ENCODE peak calls at places on chromosome 5, in four cellular contexts. One of them, this sample, is unnamed. For H3K27me3 and H3K9me3, the result is how much of the 10 kb centered on the place peaks cover.

GRCh38 chr5:137372386-137373160 is 126.6 kb downstream of the SPOCK1 start:
- DNase-seq in psoas muscle: no peak
- DNase-seq in CD8-positive, alpha-beta T cell: no peak
- DNase-seq in mesenchymal stem cell: no peak
- DNase-seq in this sample: no peak

GRCh38 chr5:172792693-172793570 is 21.9 kb upstream of the DUSP1 start:
- DNase-seq in mesenchymal stem cell: no peak
- DNase-seq in CD8-positive, alpha-beta T cell: no peak
- DNase-seq in psoas muscle: peak
- DNase-seq in this sample: peak

GRCh38 chr5:60843693-60844428 is at the start of gene ELOVL7:
- DNase-seq in CD8-positive, alpha-beta T cell: no peak
- DNase-seq in psoas muscle: peak
- DNase-seq in mesenchymal stem cell: peak
- DNase-seq in this sample: peak

GRCh38 chr5:132294728-132295504 is 722 bp downstream of the SLC22A4 start:
- DNase-seq in mesenchymal stem cell: peak
- DNase-seq in CD8-positive, alpha-beta T cell: peak
- DNase-seq in psoas muscle: peak
- DNase-seq in this sample: peak

GRCh38 chr5:75367401-75367800 is 30.4 kb downstream of the HMGCR start:
- DNase-seq in mesenchymal stem cell: peak
- DNase-seq in CD8-positive, alpha-beta T cell: no peak
- DNase-seq in psoas muscle: no peak
- DNase-seq in this sample: no peak

GRCh38 chr5:169197343-169197742 is 103.6 kb downstream of the SLIT3 start:
- DNase-seq in CD8-positive, alpha-beta T cell: no peak
- DNase-seq in psoas muscle: no peak
- DNase-seq in mesenchymal stem cell: no peak
- DNase-seq in this sample: no peak

GRCh38 chr5:93717162-93717561 is 24.2 kb downstream of the POU5F2 start:
- DNase-seq in psoas muscle: no peak
- DNase-seq in CD8-positive, alpha-beta T cell: no peak
- DNase-seq in mesenchymal stem cell: peak
- DNase-seq in this sample: no peak

GRCh38 chr5:93620487-93621339 is 37.7 kb downstream of the NR2F1 start:
- DNase-seq in mesenchymal stem cell: peak
- DNase-seq in CD8-positive, alpha-beta T cell: peak
- DNase-seq in psoas muscle: peak
- DNase-seq in this sample: peak

GRCh38 chr5:89457411-89458329 is 574.7 kb upstream of the MEF2C start:
- DNase-seq in psoas muscle: peak
- DNase-seq in mesenchymal stem cell: peak
- DNase-seq in CD8-positive, alpha-beta T cell: no peak
- DNase-seq in this sample: peak

GRCh38 chr5:82347213-82347947 is 69.2 kb upstream of the RPS23 start:
- DNase-seq in psoas muscle: peak
- DNase-seq in mesenchymal stem cell: peak
- DNase-seq in CD8-positive, alpha-beta T cell: no peak
- DNase-seq in this sample: peak

GRCh38 chr5:67268233-67269011 is 71.8 kb upstream of the CD180 start:
- DNase-seq in psoas muscle: peak
- DNase-seq in CD8-positive, alpha-beta T cell: no peak
- DNase-seq in mesenchymal stem cell: peak
- DNase-seq in this sample: peak

GRCh38 chr5:115460476-115460875 is 84.1 kb downstream of the FEM1C start:
- DNase-seq in CD8-positive, alpha-beta T cell: no peak
- DNase-seq in psoas muscle: peak
- DNase-seq in mesenchymal stem cell: peak
- DNase-seq in this sample: peak

GRCh38 chr5:180376511-180376910 is 23.4 kb upstream of the GFPT2 start:
- DNase-seq in psoas muscle: no peak
- DNase-seq in mesenchymal stem cell: no peak
- DNase-seq in CD8-positive, alpha-beta T cell: no peak
- DNase-seq in this sample: no peak

GRCh38 chr5:132256783-132257130 is 739 bp upstream of the PDLIM4 start:
- DNase-seq in CD8-positive, alpha-beta T cell: no peak
- DNase-seq in mesenchymal stem cell: no peak
- DNase-seq in psoas muscle: no peak
- DNase-seq in this sample: no peak

GRCh38 chr5:117188207-117188606 is 613.6 kb upstream of the SEMA6A start:
- DNase-seq in CD8-positive, alpha-beta T cell: no peak
- DNase-seq in psoas muscle: no peak
- DNase-seq in mesenchymal stem cell: peak
- DNase-seq in this sample: no peak

GRCh38 chr5:177520271-177520670 is 3.5 kb upstream of the DDX41 start:
- DNase-seq in mesenchymal stem cell: no peak
- DNase-seq in CD8-positive, alpha-beta T cell: no peak
- DNase-seq in psoas muscle: peak
- DNase-seq in this sample: no peak

GRCh38 chr5:179608131-179608581 is 15.3 kb downstream of the HNRNPH1 start:
- DNase-seq in mesenchymal stem cell: no peak
- DNase-seq in CD8-positive, alpha-beta T cell: peak
- DNase-seq in psoas muscle: no peak
- DNase-seq in this sample: peak

GRCh38 chr5:388266-389196 is 54.4 kb upstream of the EXOC3 start:
- DNase-seq in psoas muscle: no peak
- DNase-seq in mesenchymal stem cell: no peak
- DNase-seq in CD8-positive, alpha-beta T cell: no peak
- DNase-seq in this sample: no peak

GRCh38 chr5:132813599-132814440 is 718 bp downstream of the SOWAHA start:
- DNase-seq in CD8-positive, alpha-beta T cell: no peak
- DNase-seq in mesenchymal stem cell: peak
- DNase-seq in psoas muscle: peak
- DNase-seq in this sample: peak

GRCh38 chr5:128632264-128632663 is 94.2 kb upstream of the FBN2 start:
- DNase-seq in mesenchymal stem cell: no peak
- DNase-seq in psoas muscle: no peak
- DNase-seq in CD8-positive, alpha-beta T cell: no peak
- DNase-seq in this sample: no peak

GRCh38 chr5:72109625-72110024 is 2.4 kb downstream of the MAP1B start:
- DNase-seq in mesenchymal stem cell: peak
- DNase-seq in CD8-positive, alpha-beta T cell: no peak
- DNase-seq in psoas muscle: no peak
- DNase-seq in this sample: no peak

GRCh38 chr5:56412601-56413379 is 179.7 kb upstream of the ANKRD55 start:
- DNase-seq in mesenchymal stem cell: peak
- DNase-seq in CD8-positive, alpha-beta T cell: no peak
- DNase-seq in psoas muscle: peak
- DNase-seq in this sample: no peak

GRCh38 chr5:133869675-133869978 is 98.8 kb downstream of the C5orf15 start:
- DNase-seq in mesenchymal stem cell: no peak
- DNase-seq in psoas muscle: peak
- DNase-seq in CD8-positive, alpha-beta T cell: no peak
- DNase-seq in this sample: no peak

GRCh38 chr5:110376281-110376916 is 350.1 kb downstream of the TMEM232 start:
- DNase-seq in mesenchymal stem cell: peak
- DNase-seq in psoas muscle: no peak
- DNase-seq in CD8-positive, alpha-beta T cell: no peak
- DNase-seq in this sample: no peak

GRCh38 chr5:9505215-9505614 is 40.7 kb downstream of the SEMA5A start:
- DNase-seq in psoas muscle: no peak
- DNase-seq in mesenchymal stem cell: no peak
- DNase-seq in CD8-positive, alpha-beta T cell: no peak
- DNase-seq in this sample: no peak

GRCh38 chr5:167524941-167525485 is 766.4 kb upstream of the WWC1 start:
- DNase-seq in CD8-positive, alpha-beta T cell: no peak
- DNase-seq in psoas muscle: no peak
- DNase-seq in mesenchymal stem cell: peak
- DNase-seq in this sample: no peak

GRCh38 chr5:127228540-127229184 is 61.9 kb upstream of the MEGF10 start:
- DNase-seq in mesenchymal stem cell: peak
- DNase-seq in psoas muscle: no peak
- DNase-seq in CD8-positive, alpha-beta T cell: peak
- DNase-seq in this sample: no peak

GRCh38 chr5:34686762-34687268 is 30.7 kb downstream of the RAI14 start:
- DNase-seq in psoas muscle: no peak
- DNase-seq in mesenchymal stem cell: peak
- DNase-seq in CD8-positive, alpha-beta T cell: no peak
- DNase-seq in this sample: peak

GRCh38 chr5:2849429-2849828 is 98.0 kb upstream of the IRX2 start:
- DNase-seq in CD8-positive, alpha-beta T cell: no peak
- DNase-seq in mesenchymal stem cell: no peak
- DNase-seq in psoas muscle: no peak
- DNase-seq in this sample: no peak

GRCh38 chr5:149514512-149514911 is 36.7 kb downstream of the CSNK1A1 start:
- DNase-seq in psoas muscle: no peak
- DNase-seq in CD8-positive, alpha-beta T cell: no peak
- DNase-seq in mesenchymal stem cell: no peak
- DNase-seq in this sample: no peak

GRCh38 chr5:52844885-52845284 is 57.2 kb downstream of the ITGA1 start:
- DNase-seq in psoas muscle: no peak
- DNase-seq in mesenchymal stem cell: peak
- DNase-seq in CD8-positive, alpha-beta T cell: no peak
- DNase-seq in this sample: no peak

GRCh38 chr5:91223886-91224285 is 159.2 kb downstream of the ARRDC3 start:
- DNase-seq in psoas muscle: no peak
- DNase-seq in CD8-positive, alpha-beta T cell: no peak
- DNase-seq in mesenchymal stem cell: peak
- DNase-seq in this sample: no peak

GRCh38 chr5:110865400-110866094 is 126.7 kb downstream of the SLC25A46 start:
- DNase-seq in CD8-positive, alpha-beta T cell: no peak
- DNase-seq in psoas muscle: no peak
- DNase-seq in mesenchymal stem cell: peak
- DNase-seq in this sample: peak

GRCh38 chr5:175444905-175445456 is 999 bp upstream of the DRD1 start:
- DNase-seq in mesenchymal stem cell: no peak
- DNase-seq in psoas muscle: no peak
- DNase-seq in CD8-positive, alpha-beta T cell: no peak
- DNase-seq in this sample: no peak

GRCh38 chr5:175448276-175448675 is 4.3 kb upstream of the DRD1 start:
- DNase-seq in CD8-positive, alpha-beta T cell: no peak
- DNase-seq in mesenchymal stem cell: no peak
- DNase-seq in psoas muscle: no peak
- DNase-seq in this sample: no peak

GRCh38 chr5:175444060-175444904 is at the start of gene DRD1:
- DNase-seq in psoas muscle: peak
- DNase-seq in CD8-positive, alpha-beta T cell: peak
- DNase-seq in mesenchymal stem cell: peak
- DNase-seq in this sample: peak

GRCh38 chr5:175447571-175447970 is 3.6 kb upstream of the DRD1 start:
- DNase-seq in mesenchymal stem cell: no peak
- DNase-seq in CD8-positive, alpha-beta T cell: no peak
- DNase-seq in psoas muscle: no peak
- DNase-seq in this sample: no peak

GRCh38 chr5:175443514-175444059 is 395 bp downstream of the DRD1 start:
- DNase-seq in CD8-positive, alpha-beta T cell: no peak
- DNase-seq in psoas muscle: no peak
- DNase-seq in mesenchymal stem cell: no peak
- DNase-seq in this sample: no peak
- H3K27me3 ChIP-seq in CD8-positive, alpha-beta T cell: under half
- H3K27me3 ChIP-seq in psoas muscle: under half
- H3K27me3 ChIP-seq in mesenchymal stem cell: half or more
- H3K27me3 ChIP-seq in this sample: half or more

GRCh38 chr5:50715001-50715400 is 48.6 kb downstream of the PARP8 start:
- DNase-seq in psoas muscle: no peak
- DNase-seq in CD8-positive, alpha-beta T cell: no peak
- DNase-seq in mesenchymal stem cell: no peak
- DNase-seq in this sample: no peak

GRCh38 chr5:50709471-50709870 is 43.0 kb downstream of the PARP8 start:
- DNase-seq in psoas muscle: no peak
- DNase-seq in CD8-positive, alpha-beta T cell: no peak
- DNase-seq in mesenchymal stem cell: peak
- DNase-seq in this sample: no peak

GRCh38 chr5:50710838-50711237 is 44.4 kb downstream of the PARP8 start:
- DNase-seq in CD8-positive, alpha-beta T cell: no peak
- DNase-seq in psoas muscle: no peak
- DNase-seq in mesenchymal stem cell: no peak
- DNase-seq in this sample: no peak

GRCh38 chr5:50712479-50712878 is 46.0 kb downstream of the PARP8 start:
- DNase-seq in CD8-positive, alpha-beta T cell: no peak
- DNase-seq in psoas muscle: no peak
- DNase-seq in mesenchymal stem cell: no peak
- DNase-seq in this sample: no peak

GRCh38 chr5:50711280-50711679 is 44.8 kb downstream of the PARP8 start:
- DNase-seq in mesenchymal stem cell: peak
- DNase-seq in psoas muscle: no peak
- DNase-seq in CD8-positive, alpha-beta T cell: peak
- DNase-seq in this sample: peak
- H3K4me3 ChIP-seq in mesenchymal stem cell: peak
- H3K4me3 ChIP-seq in psoas muscle: no peak
- H3K4me3 ChIP-seq in CD8-positive, alpha-beta T cell: peak
- H3K4me3 ChIP-seq in this sample: no peak

DNA sequence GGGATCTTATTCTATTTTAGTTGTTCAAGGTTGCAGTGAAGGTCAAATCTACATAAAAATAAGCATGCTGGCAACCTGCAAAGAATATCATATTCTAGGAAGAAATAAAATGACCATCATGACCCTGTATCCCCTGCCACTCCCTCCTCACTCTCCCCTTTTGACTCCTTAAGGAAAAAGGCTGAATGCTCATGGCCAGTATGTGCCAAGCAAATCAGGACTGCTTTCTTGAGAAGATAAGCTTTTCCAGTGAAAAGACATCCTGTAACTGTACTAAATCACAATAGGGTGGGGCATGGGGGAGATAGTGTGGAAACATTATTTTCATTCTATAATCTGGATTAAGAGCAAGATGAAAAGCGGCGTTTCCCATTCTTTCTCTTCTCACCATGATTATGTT is 100.6 kb upstream of the LIFR start:
- DNase-seq in CD8-positive, alpha-beta T cell: no peak
- DNase-seq in psoas muscle: no peak
- DNase-seq in mesenchymal stem cell: no peak
- DNase-seq in this sample: no peak
- H3K9me3 ChIP-seq in CD8-positive, alpha-beta T cell: under half
- H3K9me3 ChIP-seq in psoas muscle: under half
- H3K9me3 ChIP-seq in mesenchymal stem cell: under half
- H3K9me3 ChIP-seq in this sample: under half

GRCh38 chr5:57613726-57614125 is 131.1 kb upstream of the ACTBL2 start:
- DNase-seq in CD8-positive, alpha-beta T cell: no peak
- DNase-seq in psoas muscle: no peak
- DNase-seq in mesenchymal stem cell: no peak
- DNase-seq in this sample: no peak
- H3K27me3 ChIP-seq in CD8-positive, alpha-beta T cell: under half
- H3K27me3 ChIP-seq in psoas muscle: under half
- H3K27me3 ChIP-seq in mesenchymal stem cell: under half
- H3K27me3 ChIP-seq in this sample: under half

GRCh38 chr5:77642915-77643653 is 4.6 kb upstream of the OTP start:
- DNase-seq in CD8-positive, alpha-beta T cell: no peak
- DNase-seq in psoas muscle: no peak
- DNase-seq in mesenchymal stem cell: peak
- DNase-seq in this sample: no peak
- H3K4me3 ChIP-seq in CD8-positive, alpha-beta T cell: no peak
- H3K4me3 ChIP-seq in psoas muscle: no peak
- H3K4me3 ChIP-seq in mesenchymal stem cell: no peak
- H3K4me3 ChIP-seq in this sample: no peak

GRCh38 chr5:7745882-7746735 is 104.8 kb downstream of the CFAP90 start:
- DNase-seq in CD8-positive, alpha-beta T cell: peak
- DNase-seq in mesenchymal stem cell: peak
- DNase-seq in psoas muscle: peak
- DNase-seq in this sample: peak
- H3K9me3 ChIP-seq in CD8-positive, alpha-beta T cell: under half
- H3K9me3 ChIP-seq in mesenchymal stem cell: under half
- H3K9me3 ChIP-seq in psoas muscle: under half
- H3K9me3 ChIP-seq in this sample: under half

This sample was measured in MG63.